ENCODE peak calls at places on chromosomes 6 and 20, in five cellular contexts. One of them, this sample, is unnamed.

GRCh38 chr20:51106011-51106410 is 83.1 kb upstream of the KCNG1 start:
- DNase-seq in body of pancreas: no peak
- DNase-seq in neural progenitor cell: peak
- DNase-seq in uterus: no peak
- DNase-seq in AG04450: no peak
- DNase-seq in this sample: no peak

GRCh38 chr6:161168281-161168891 is 105.5 kb downstream of the AGPAT4 start:
- DNase-seq in body of pancreas: no peak
- DNase-seq in neural progenitor cell: peak
- DNase-seq in uterus: no peak
- DNase-seq in AG04450: peak
- DNase-seq in this sample: no peak

GRCh38 chr6:73308712-73309533 is 45.2 kb downstream of the DPPA5 start:
- DNase-seq in body of pancreas: peak
- DNase-seq in neural progenitor cell: peak
- DNase-seq in uterus: no peak
- DNase-seq in AG04450: no peak
- DNase-seq in this sample: no peak

GRCh38 chr6:65221153-65221552 is 485.9 kb downstream of the EYS start:
- DNase-seq in body of pancreas: no peak
- DNase-seq in neural progenitor cell: no peak
- DNase-seq in uterus: no peak
- DNase-seq in AG04450: no peak
- DNase-seq in this sample: no peak

GRCh38 chr20:571754-572331 is 28.3 kb upstream of the CSNK2A1 start:
- DNase-seq in body of pancreas: peak
- DNase-seq in neural progenitor cell: peak
- DNase-seq in uterus: peak
- DNase-seq in AG04450: no peak
- DNase-seq in this sample: peak

GRCh38 chr6:37990762-37991525 is 171.4 kb downstream of the ZFAND3 start:
- DNase-seq in body of pancreas: no peak
- DNase-seq in neural progenitor cell: peak
- DNase-seq in uterus: no peak
- DNase-seq in AG04450: peak
- DNase-seq in this sample: no peak

GRCh38 chr20:21229163-21229562 is 74.0 kb upstream of the XRN2 start:
- DNase-seq in body of pancreas: no peak
- DNase-seq in neural progenitor cell: no peak
- DNase-seq in uterus: no peak
- DNase-seq in AG04450: no peak
- DNase-seq in this sample: no peak

GRCh38 chr6:169751242-169752073 is at the start of the genes DYNLT2 and ERMARD:
- DNase-seq in body of pancreas: peak
- DNase-seq in neural progenitor cell: peak
- DNase-seq in uterus: peak
- DNase-seq in AG04450: peak
- DNase-seq in this sample: peak

GRCh38 chr6:21278078-21278790 is 315.3 kb upstream of the SOX4 start:
- DNase-seq in body of pancreas: no peak
- DNase-seq in neural progenitor cell: no peak
- DNase-seq in uterus: peak
- DNase-seq in AG04450: no peak
- DNase-seq in this sample: no peak

GRCh38 chr6:7468382-7469081 is 72.9 kb upstream of the DSP start:
- DNase-seq in body of pancreas: no peak
- DNase-seq in neural progenitor cell: no peak
- DNase-seq in uterus: peak
- DNase-seq in AG04450: no peak
- DNase-seq in this sample: no peak

GRCh38 chr6:40509163-40509562 is 78.0 kb downstream of the LRFN2 start:
- DNase-seq in body of pancreas: no peak
- DNase-seq in neural progenitor cell: no peak
- DNase-seq in uterus: no peak
- DNase-seq in AG04450: no peak
- DNase-seq in this sample: no peak

GRCh38 chr6:118872726-118873125 is 21.2 kb upstream of the ASF1A start:
- DNase-seq in body of pancreas: no peak
- DNase-seq in neural progenitor cell: no peak
- DNase-seq in uterus: no peak
- DNase-seq in AG04450: no peak
- DNase-seq in this sample: no peak

GRCh38 chr6:32148722-32149576 is 2.8 kb downstream of the PRRT1 start:
- DNase-seq in body of pancreas: peak
- DNase-seq in neural progenitor cell: peak
- DNase-seq in uterus: no peak
- DNase-seq in AG04450: no peak
- DNase-seq in this sample: peak

GRCh38 chr6:27553123-27553904 is 80.4 kb upstream of the ZNF184 start:
- DNase-seq in body of pancreas: no peak
- DNase-seq in neural progenitor cell: peak
- DNase-seq in uterus: no peak
- DNase-seq in AG04450: no peak
- DNase-seq in this sample: no peak

GRCh38 chr6:71181565-71181964 is 107.0 kb upstream of the OGFRL1 start:
- DNase-seq in body of pancreas: no peak
- DNase-seq in neural progenitor cell: peak
- DNase-seq in uterus: no peak
- DNase-seq in AG04450: peak
- DNase-seq in this sample: no peak

GRCh38 chr6:31940256-31940664 is 5.6 kb upstream of the CFB start:
- DNase-seq in body of pancreas: no peak
- DNase-seq in neural progenitor cell: no peak
- DNase-seq in uterus: no peak
- DNase-seq in AG04450: no peak
- DNase-seq in this sample: no peak

GRCh38 chr6:42278131-42278853 is 60.6 kb upstream of the MRPS10 start:
- DNase-seq in body of pancreas: no peak
- DNase-seq in neural progenitor cell: no peak
- DNase-seq in uterus: no peak
- DNase-seq in AG04450: no peak
- DNase-seq in this sample: no peak

GRCh38 chr6:134196568-134197301 is 121.2 kb downstream of the SGK1 start:
- DNase-seq in body of pancreas: peak
- DNase-seq in neural progenitor cell: no peak
- DNase-seq in uterus: no peak
- DNase-seq in AG04450: no peak
- DNase-seq in this sample: no peak

GRCh38 chr6:151962246-151962846 is 154.9 kb downstream of the ESR1 start:
- DNase-seq in body of pancreas: no peak
- DNase-seq in neural progenitor cell: no peak
- DNase-seq in uterus: no peak
- DNase-seq in AG04450: no peak
- DNase-seq in this sample: no peak

GRCh38 chr6:20840675-20841074 is 306.4 kb downstream of the CDKAL1 start:
- DNase-seq in body of pancreas: no peak
- DNase-seq in neural progenitor cell: no peak
- DNase-seq in uterus: no peak
- DNase-seq in AG04450: no peak
- DNase-seq in this sample: no peak

GRCh38 chr6:33636655-33637054 is 15.5 kb downstream of the ITPR3 start:
- DNase-seq in body of pancreas: no peak
- DNase-seq in neural progenitor cell: no peak
- DNase-seq in uterus: no peak
- DNase-seq in AG04450: no peak
- DNase-seq in this sample: no peak

GRCh38 chr20:44703956-44704488 is 11.1 kb upstream of the CCN5 start:
- DNase-seq in body of pancreas: no peak
- DNase-seq in neural progenitor cell: no peak
- DNase-seq in uterus: no peak
- DNase-seq in AG04450: no peak
- DNase-seq in this sample: no peak

GRCh38 chr6:107943626-107944439 is 14.2 kb downstream of the SEC63 start:
- DNase-seq in body of pancreas: no peak
- DNase-seq in neural progenitor cell: no peak
- DNase-seq in uterus: no peak
- DNase-seq in AG04450: no peak
- DNase-seq in this sample: no peak

GRCh38 chr20:59435496-59435895 is 135.1 kb downstream of the EDN3 start:
- DNase-seq in body of pancreas: no peak
- DNase-seq in neural progenitor cell: no peak
- DNase-seq in uterus: no peak
- DNase-seq in AG04450: no peak
- DNase-seq in this sample: no peak

GRCh38 chr20:50039706-50040431 is 57.1 kb downstream of the SNAI1 start:
- DNase-seq in body of pancreas: no peak
- DNase-seq in neural progenitor cell: no peak
- DNase-seq in uterus: no peak
- DNase-seq in AG04450: no peak
- DNase-seq in this sample: no peak

GRCh38 chr6:100592929-100593328 is 128.2 kb upstream of the SIM1 start:
- DNase-seq in body of pancreas: no peak
- DNase-seq in neural progenitor cell: no peak
- DNase-seq in uterus: no peak
- DNase-seq in AG04450: no peak
- DNase-seq in this sample: no peak

GRCh38 chr20:57043669-57044268 is 222.7 kb downstream of the BMP7 start:
- DNase-seq in body of pancreas: no peak
- DNase-seq in neural progenitor cell: no peak
- DNase-seq in uterus: no peak
- DNase-seq in AG04450: no peak
- DNase-seq in this sample: no peak

GRCh38 chr6:16130437-16130891 is 1.6 kb downstream of the MYLIP start:
- DNase-seq in body of pancreas: no peak
- DNase-seq in neural progenitor cell: peak
- DNase-seq in uterus: no peak
- DNase-seq in AG04450: no peak
- DNase-seq in this sample: no peak

GRCh38 chr6:87628881-87629280 is 38.9 kb downstream of the ORC3 start:
- DNase-seq in body of pancreas: no peak
- DNase-seq in neural progenitor cell: no peak
- DNase-seq in uterus: no peak
- DNase-seq in AG04450: no peak
- DNase-seq in this sample: no peak

GRCh38 chr20:34691838-34692237 is 12.3 kb upstream of the TP53INP2 start:
- DNase-seq in body of pancreas: no peak
- DNase-seq in neural progenitor cell: no peak
- DNase-seq in uterus: no peak
- DNase-seq in AG04450: no peak
- DNase-seq in this sample: no peak

GRCh38 chr6:129641344-129641743 is 68.6 kb downstream of the ARHGAP18 start:
- DNase-seq in body of pancreas: no peak
- DNase-seq in neural progenitor cell: no peak
- DNase-seq in uterus: no peak
- DNase-seq in AG04450: no peak
- DNase-seq in this sample: no peak

DNA sequence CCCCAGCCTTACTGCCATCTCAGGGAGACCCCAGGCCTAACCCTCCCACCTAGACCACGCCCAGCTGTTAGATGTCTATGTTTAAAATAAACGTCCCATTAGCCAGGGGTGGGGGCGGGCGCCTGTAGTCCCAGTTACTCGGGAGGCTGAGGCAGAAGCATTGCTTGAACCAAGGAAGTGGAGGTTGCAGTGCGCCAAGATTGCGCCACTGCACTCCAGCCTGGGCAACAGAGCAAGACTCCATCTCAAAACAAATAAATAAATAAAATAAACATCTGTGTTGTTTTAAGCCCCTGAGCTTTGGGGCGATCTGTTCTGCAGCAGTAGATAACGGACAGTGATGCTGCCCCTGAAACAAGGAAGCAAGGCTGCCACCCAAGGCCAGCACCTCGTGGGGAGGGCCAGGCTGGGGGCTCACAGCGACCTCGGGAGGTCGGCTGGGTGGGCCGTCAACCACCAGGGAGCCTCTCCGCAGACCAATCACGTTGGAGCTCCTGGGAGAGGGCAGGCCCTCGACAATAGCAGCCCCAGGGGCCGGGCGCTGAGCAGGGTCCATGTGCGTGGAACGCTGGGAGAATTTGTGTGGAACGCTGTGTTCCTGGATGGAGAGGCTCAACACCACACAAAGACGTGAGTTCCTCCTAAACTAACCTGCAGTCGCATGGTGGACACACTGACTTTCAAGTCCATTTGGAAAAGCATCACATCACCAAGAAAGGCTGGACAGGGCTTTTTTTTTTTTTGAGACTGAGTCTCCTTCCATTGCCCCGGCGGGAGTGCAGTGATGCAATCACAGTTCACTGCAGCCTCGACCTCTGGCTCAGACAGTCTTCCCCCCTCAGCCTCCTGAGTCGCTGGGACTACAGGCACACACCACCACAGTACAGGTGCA is 1.0 kb upstream of the HELZ2 start:
- DNase-seq in body of pancreas: no peak
- DNase-seq in neural progenitor cell: no peak
- DNase-seq in uterus: no peak
- DNase-seq in AG04450: no peak
- DNase-seq in this sample: no peak
- H3K4me3 ChIP-seq in body of pancreas: no peak
- H3K4me3 ChIP-seq in neural progenitor cell: no peak
- H3K4me3 ChIP-seq in uterus: no peak
- H3K4me3 ChIP-seq in AG04450: no peak
- H3K4me3 ChIP-seq in this sample: no peak

GRCh38 chr20:62333820-62334595 is 31.2 kb downstream of the ADRM1 start:
- DNase-seq in body of pancreas: no peak
- DNase-seq in neural progenitor cell: no peak
- DNase-seq in uterus: no peak
- DNase-seq in AG04450: no peak
- DNase-seq in this sample: no peak
- H3K27ac ChIP-seq in body of pancreas: no peak
- H3K27ac ChIP-seq in neural progenitor cell: no peak
- H3K27ac ChIP-seq in uterus: no peak
- H3K27ac ChIP-seq in AG04450: no peak
- H3K27ac ChIP-seq in this sample: no peak

GRCh38 chr6:75935473-75935793 is 137.0 kb downstream of the IMPG1 start:
- DNase-seq in body of pancreas: no peak
- DNase-seq in neural progenitor cell: no peak
- DNase-seq in uterus: no peak
- DNase-seq in AG04450: no peak
- DNase-seq in this sample: no peak
- H3K4me3 ChIP-seq in body of pancreas: no peak
- H3K4me3 ChIP-seq in neural progenitor cell: peak
- H3K4me3 ChIP-seq in uterus: peak
- H3K4me3 ChIP-seq in AG04450: peak
- H3K4me3 ChIP-seq in this sample: no peak

DNA sequence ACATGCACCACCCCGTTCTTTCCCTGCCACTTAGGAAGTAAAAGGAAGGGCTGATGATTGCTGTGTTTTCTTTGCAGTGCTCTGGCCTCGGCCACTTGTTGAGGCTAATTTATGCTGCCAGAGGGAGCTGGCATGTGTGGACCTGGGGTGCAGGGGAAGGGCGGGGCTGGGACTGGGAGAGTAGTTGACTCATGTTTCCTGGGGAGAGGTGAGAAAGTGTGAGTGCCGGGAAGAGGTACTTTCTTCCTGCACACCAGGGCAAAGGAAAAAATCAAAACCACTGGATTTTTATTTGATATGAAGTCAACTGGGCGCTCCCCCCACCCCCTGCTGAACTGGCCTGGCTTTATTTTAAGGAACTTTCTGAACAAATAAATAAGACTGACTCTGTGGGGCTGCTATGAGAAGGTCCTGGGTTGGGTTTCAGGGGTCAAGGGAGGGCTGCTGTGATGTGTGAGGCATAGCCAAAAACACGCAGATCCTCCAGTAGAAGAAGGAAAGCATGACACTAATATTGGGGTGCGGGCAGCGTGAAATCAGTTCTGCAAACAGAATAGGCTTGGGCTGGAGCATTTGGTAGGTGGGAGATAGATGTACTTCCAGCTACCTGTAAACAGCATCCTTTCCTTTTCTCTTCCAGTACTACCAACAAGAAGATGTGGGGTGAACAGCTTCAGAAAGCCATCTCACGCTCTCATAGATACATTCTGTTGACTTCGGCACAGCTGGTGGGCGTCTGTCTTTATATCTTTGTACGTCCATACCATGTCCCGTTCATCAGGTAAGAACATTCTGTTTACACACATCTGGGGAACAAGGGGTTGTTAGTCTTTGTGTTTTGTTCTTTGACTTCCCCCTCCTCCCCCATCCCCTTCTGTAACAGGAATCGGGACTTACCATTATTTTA is 87.5 kb downstream of the SYNJ2 start:
- DNase-seq in body of pancreas: peak
- DNase-seq in neural progenitor cell: no peak
- DNase-seq in uterus: no peak
- DNase-seq in AG04450: no peak
- DNase-seq in this sample: peak
- H3K27ac ChIP-seq in body of pancreas: peak
- H3K27ac ChIP-seq in neural progenitor cell: no peak
- H3K27ac ChIP-seq in uterus: peak
- H3K27ac ChIP-seq in AG04450: peak
- H3K27ac ChIP-seq in this sample: no peak